ENCODE peak calls at places on chromosomes 3 and 15, in five cellular contexts. U is heart left ventricle, V is fibroblast of mammary gland, K is GM13976, R is uterus. Q is an unnamed sample.

GRCh38 chr3:56667973-56668579 is 15.0 kb downstream of the TASOR start:
- DNase-seq in R (no peak), U (no peak), V (no peak), K (no peak), Q (no peak)

GRCh38 chr3:86029590-86029989 is 961.4 kb downstream of the VGLL3 start:
- DNase-seq in R (no peak), V (no peak), U (no peak), K (no peak), Q (no peak)

GRCh38 chr3:184218814-184219213 is 10.6 kb upstream of the VWA5B2 start:
- DNase-seq in R (no peak), U (no peak), V (no peak), K (no peak), Q (no peak)

GRCh38 chr3:10729439-10729838 is 86.6 kb upstream of the SLC6A11 start:
- DNase-seq in V (no peak), K (no peak), U (no peak), R (no peak), Q (no peak)

GRCh38 chr15:40081691-40082194 is 26.9 kb downstream of the BMF start:
- DNase-seq in R (peak; percentile 69), U (peak; percentile 83), V (peak; percentile 56), K (no peak), Q (peak; percentile 56)

GRCh38 chr3:11522398-11522715 is 121.4 kb downstream of the VGLL4 start:
- DNase-seq in R (no peak), U (peak; percentile 1), V (peak; percentile 32), K (no peak), Q (no peak)

GRCh38 chr3:105869982-105870381 is 1.2 kb upstream of the CBLB start:
- DNase-seq in K (no peak), V (no peak), R (no peak), U (no peak), Q (no peak)

GRCh38 chr3:46296826-46297225 is 54.6 kb downstream of the CCR3 start:
- DNase-seq in R (no peak), K (no peak), V (no peak), U (no peak), Q (no peak)

GRCh38 chr3:36065321-36065720 is 315.0 kb upstream of the STAC start:
- DNase-seq in V (no peak), R (no peak), K (no peak), U (no peak), Q (no peak)

GRCh38 chr3:146020969-146021368 is 140.0 kb downstream of the PLOD2 start:
- DNase-seq in K (no peak), V (peak; percentile 5), U (no peak), R (no peak), Q (no peak)

GRCh38 chr15:40054056-40054745 is 15.2 kb upstream of the SRP14 start:
- DNase-seq in R (no peak), V (no peak), U (no peak), K (peak; percentile 63), Q (no peak)

GRCh38 chr3:33645060-33645841 is 72.8 kb downstream of the CLASP2 start:
- DNase-seq in V (peak; percentile 38), U (no peak), R (no peak), K (no peak), Q (peak; percentile 32)

GRCh38 chr15:67601008-67601620 is 58.6 kb downstream of the MAP2K5 start:
- DNase-seq in K (no peak), R (no peak), U (no peak), V (peak; percentile 15), Q (no peak)

GRCh38 chr3:189529889-189530288 is 101.3 kb upstream of the TP63 start:
- DNase-seq in U (no peak), K (no peak), R (no peak), V (no peak), Q (no peak)

GRCh38 chr15:70254186-70254974 is 156.7 kb upstream of the TLE3 start:
- DNase-seq in U (no peak), K (no peak), V (no peak), R (no peak), Q (peak; percentile 49)

GRCh38 chr3:49132073-49132436 is 795 bp downstream of the LAMB2 start:
- DNase-seq in R (no peak), U (no peak), V (no peak), K (no peak), Q (no peak)

GRCh38 chr15:65987100-65987499 is 117.8 kb downstream of the RAB11A start:
- DNase-seq in U (no peak), K (no peak), V (no peak), R (no peak), Q (no peak)

GRCh38 chr3:54999159-54999558 is 71.3 kb upstream of the LRTM1 start:
- DNase-seq in V (peak; percentile 92), U (no peak), R (peak; percentile 17), K (no peak), Q (no peak)

GRCh38 chr15:77507151-77507847 is 86.6 kb downstream of the HMG20A start:
- DNase-seq in U (peak; percentile 71), R (no peak), V (peak; percentile 60), K (no peak), Q (no peak)

GRCh38 chr3:39275963-39276593 is 3.8 kb downstream of the CX3CR1 start:
- DNase-seq in V (no peak), U (no peak), R (no peak), K (no peak), Q (no peak)

GRCh38 chr3:4571690-4572334 is 78.7 kb downstream of the ITPR1 start:
- DNase-seq in R (no peak), U (no peak), K (no peak), V (peak; percentile 19), Q (no peak)

GRCh38 chr3:144552642-144553041 is 581.0 kb downstream of the DIPK2A start:
- DNase-seq in R (no peak), K (no peak), V (no peak), U (no peak), Q (no peak)

GRCh38 chr3:58190882-58191281 is 19.9 kb downstream of the DNASE1L3 start:
- DNase-seq in U (no peak), V (no peak), R (no peak), K (no peak), Q (no peak)

GRCh38 chr15:76964157-76964556 is 30.8 kb upstream of the PSTPIP1 start:
- DNase-seq in V (no peak), K (no peak), R (no peak), U (no peak), Q (no peak)

GRCh38 chr15:92391640-92392039 is 2.0 kb upstream of the ST8SIA2 start:
- DNase-seq in U (no peak), K (peak; percentile 40), R (no peak), V (peak; percentile 32), Q (peak; percentile 61)

GRCh38 chr15:68800875-68801274 is 19.8 kb downstream of the ANP32A start:
- DNase-seq in K (no peak), R (no peak), U (no peak), V (no peak), Q (no peak)

GRCh38 chr3:98726084-98726483 is 37.1 kb upstream of the ST3GAL6 start:
- DNase-seq in V (no peak), U (no peak), K (no peak), R (no peak), Q (no peak)

GRCh38 chr3:20080956-20081554 is 40.8 kb downstream of the KAT2B start:
- DNase-seq in K (no peak), V (peak; percentile 16), U (peak; percentile 85), R (peak; percentile 49), Q (peak; percentile 44)

GRCh38 chr3:194830401-194830800 is 144.7 kb downstream of the FAM43A start:
- DNase-seq in U (no peak), V (no peak), K (no peak), R (no peak), Q (no peak)

GRCh38 chr3:78613366-78614008 is 1154.3 kb downstream of the ROBO1 start:
- DNase-seq in K (no peak), U (no peak), R (no peak), V (no peak), Q (peak; percentile 46)

GRCh38 chr15:33188159-33188558 is 6.4 kb downstream of the FMN1 start:
- DNase-seq in V (no peak), K (no peak), U (no peak), R (no peak), Q (no peak)

GRCh38 chr15:33179874-33180273 is 14.6 kb downstream of the FMN1 start:
- DNase-seq in K (no peak), U (no peak), R (no peak), V (no peak), Q (no peak)

GRCh38 chr15:33183334-33183733 is 11.2 kb downstream of the FMN1 start:
- DNase-seq in V (no peak), K (no peak), R (no peak), U (no peak), Q (no peak)

GRCh38 chr15:33182278-33182905 is 12.1 kb downstream of the FMN1 start:
- DNase-seq in K (no peak), V (no peak), U (no peak), R (no peak), Q (no peak)
- TF ChIP-seq CTCF in K (no peak), V (no peak), U (no peak), R (no peak), Q (peak; percentile 28)

GRCh38 chr3:193592841-193593665 is at the start of gene OPA1:
- DNase-seq in K (peak; percentile 97), R (peak; percentile 98), U (peak; percentile 97), V (peak; percentile 99), Q (peak; percentile 99)
- TF ChIP-seq CTCF in K (no peak), R (peak; percentile 48), U (peak; percentile 16), V (peak; percentile 4), Q (peak; percentile 39)

GRCh38 chr3:141106842-141107241 is 55.7 kb downstream of the SPSB4 start:
- DNase-seq in U (no peak), K (no peak), R (no peak), V (no peak), Q (no peak)

GRCh38 chr3:141108002-141108401 is 56.9 kb downstream of the SPSB4 start:
- DNase-seq in K (no peak), V (no peak), R (no peak), U (no peak), Q (no peak)

GRCh38 chr3:141103503-141103902 is 52.4 kb downstream of the SPSB4 start:
- DNase-seq in V (no peak), R (no peak), K (no peak), U (no peak), Q (no peak)

GRCh38 chr3:141104151-141104741 is 53.1 kb downstream of the SPSB4 start:
- DNase-seq in U (no peak), K (no peak), V (no peak), R (no peak), Q (no peak)

GRCh38 chr3:141105828-141106628 is 54.9 kb downstream of the SPSB4 start:
- DNase-seq in U (peak; percentile 71), R (peak; percentile 84), V (peak; percentile 84), K (peak; percentile 71), Q (peak; percentile 83)
- TF ChIP-seq CTCF in U (peak; percentile 74), R (peak; percentile 74), V (peak; percentile 82), K (peak; percentile 83), Q (peak; percentile 80)

GRCh38 chr3:29091599-29092189 is 189.2 kb upstream of the RBMS3 start:
- DNase-seq in R (no peak), V (no peak), U (no peak), K (no peak), Q (no peak)

GRCh38 chr3:29090912-29091597 is 189.8 kb upstream of the RBMS3 start:
- DNase-seq in K (no peak), U (no peak), R (no peak), V (no peak), Q (no peak)

DNA sequence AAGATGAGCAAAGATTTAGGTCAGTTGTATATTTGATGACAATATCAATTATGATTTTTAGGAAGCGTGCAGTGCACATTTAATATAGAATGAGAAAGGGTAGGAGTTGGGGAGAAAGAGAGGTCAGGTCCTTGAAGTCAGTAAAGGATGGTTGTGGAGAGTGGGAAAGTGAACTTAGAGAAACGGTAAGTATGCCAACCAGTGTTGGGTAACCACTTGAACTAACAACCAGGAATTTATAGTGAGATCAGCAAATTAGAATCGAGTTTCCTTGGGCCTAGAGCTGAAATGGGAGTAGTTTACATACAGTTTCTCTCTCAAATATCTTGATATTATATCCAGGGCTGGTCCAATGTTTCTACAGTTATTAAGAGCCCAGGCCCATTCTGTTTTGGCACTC is 188.5 kb upstream of the RBMS3 start:
- DNase-seq in K (no peak), R (no peak), V (no peak), U (no peak), Q (no peak)
- TF ChIP-seq CTCF in K (no peak), R (no peak), V (no peak), U (no peak), Q (no peak)